ENCODE peak calls at places on chromosomes 3 and 15, in nine cellular contexts. F is GM12865; G is astrocyte of the spinal cord; U is Caco-2; O is right atrium auricular region; C is HCT116; Q is uterus; J is CD4-positive, alpha-beta T cell; M is cardiac muscle cell. B is an unnamed sample.

GRCh38 chr3:194218646-194219453 is 82.9 kb downstream of the HES1 start:
- DNase-seq in F (peak; percentile 12), G (no peak), U (no peak), O (no peak), C (no peak), Q (no peak), J (no peak), M (no peak), B (no peak)

GRCh38 chr3:115961390-115961789 is 338.1 kb downstream of the GAP43 start:
- DNase-seq in F (no peak), G (no peak), U (no peak), O (no peak), C (no peak), Q (no peak), J (no peak), M (no peak), B (no peak)

GRCh38 chr15:67091073-67091965 is 25.9 kb downstream of the SMAD3 start:
- DNase-seq in F (peak; percentile 94), G (peak; percentile 96), U (no peak), O (peak; percentile 87), C (peak; percentile 90), Q (peak; percentile 71), J (peak; percentile 51), M (peak; percentile 79), B (peak; percentile 51)

GRCh38 chr15:38461089-38461833 is 7.3 kb downstream of the FAM98B start:
- DNase-seq in F (peak; percentile 42), G (peak; percentile 26), U (no peak), O (no peak), C (no peak), Q (no peak), J (no peak), M (no peak), B (no peak)

GRCh38 chr3:196835081-196835480 is 32.6 kb upstream of the SENP5 start:
- DNase-seq in F (no peak), G (no peak), U (no peak), O (no peak), C (no peak), Q (no peak), J (no peak), M (no peak), B (no peak)

GRCh38 chr3:23743141-23743784 is 62.5 kb upstream of the UBE2E1 start:
- DNase-seq in F (no peak), G (no peak), U (no peak), O (no peak), C (no peak), Q (no peak), J (no peak), M (peak; percentile 30), B (no peak)

GRCh38 chr3:129352045-129352444 is 73.4 kb downstream of the HMCES start:
- DNase-seq in F (peak; percentile 8), G (no peak), U (no peak), O (no peak), C (no peak), Q (no peak), J (no peak), M (no peak), B (no peak)

GRCh38 chr3:194384569-194385001 is 14.5 kb downstream of the GP5 start:
- DNase-seq in F (no peak), G (no peak), U (no peak), O (no peak), C (no peak), Q (no peak), J (no peak), M (no peak), B (no peak)

GRCh38 chr15:35505152-35505551 is 40.8 kb downstream of the DPH6 start:
- DNase-seq in F (no peak), G (no peak), U (no peak), O (no peak), C (no peak), Q (no peak), J (no peak), M (no peak), B (no peak)

GRCh38 chr15:65056868-65057548 is 10.8 kb downstream of the RASL12 start:
- DNase-seq in F (no peak), G (no peak), U (peak; percentile 93), O (no peak), C (peak; percentile 51), Q (no peak), J (no peak), M (no peak), B (no peak)

GRCh38 chr15:76057332-76058000 is 2.3 kb upstream of the TMEM266 start:
- DNase-seq in F (peak; percentile 59), G (peak; percentile 35), U (no peak), O (no peak), C (no peak), Q (no peak), J (peak; percentile 7), M (peak; percentile 61), B (no peak)

GRCh38 chr3:132804498-132804897 is 82.3 kb upstream of the NPHP3 start:
- DNase-seq in F (no peak), G (peak; percentile 50), U (no peak), O (no peak), C (no peak), Q (no peak), J (no peak), M (no peak), B (no peak)
- TF ChIP-seq CTCF in F (no peak), G (no peak), U (no peak), O (no peak), C (no peak), Q (no peak), J (no peak), M (no peak), B (no peak)

GRCh38 chr15:52679232-52680040 is at the start of gene ATOSA:
- DNase-seq in F (peak; percentile 92), G (peak; percentile 86), U (peak; percentile 88), O (peak; percentile 95), C (peak; percentile 69), Q (peak; percentile 88), J (peak; percentile 83), M (peak; percentile 93), B (peak; percentile 68)

GRCh38 chr15:52677593-52677992 is 1.6 kb downstream of the ATOSA start:
- DNase-seq in F (no peak), G (no peak), U (no peak), O (no peak), C (no peak), Q (no peak), J (no peak), M (peak; percentile 3), B (no peak)

GRCh38 chr15:52680041-52680391 is 828 bp upstream of the ATOSA start:
- DNase-seq in F (peak; percentile 9), G (peak; percentile 17), U (no peak), O (no peak), C (no peak), Q (no peak), J (no peak), M (no peak), B (no peak)

GRCh38 chr15:52678468-52679231 is 538 bp downstream of the ATOSA start:
- DNase-seq in F (peak; percentile 51), G (peak; percentile 69), U (peak; percentile 80), O (peak; percentile 70), C (no peak), Q (peak; percentile 67), J (peak; percentile 57), M (peak; percentile 77), B (peak; percentile 30)

DNA sequence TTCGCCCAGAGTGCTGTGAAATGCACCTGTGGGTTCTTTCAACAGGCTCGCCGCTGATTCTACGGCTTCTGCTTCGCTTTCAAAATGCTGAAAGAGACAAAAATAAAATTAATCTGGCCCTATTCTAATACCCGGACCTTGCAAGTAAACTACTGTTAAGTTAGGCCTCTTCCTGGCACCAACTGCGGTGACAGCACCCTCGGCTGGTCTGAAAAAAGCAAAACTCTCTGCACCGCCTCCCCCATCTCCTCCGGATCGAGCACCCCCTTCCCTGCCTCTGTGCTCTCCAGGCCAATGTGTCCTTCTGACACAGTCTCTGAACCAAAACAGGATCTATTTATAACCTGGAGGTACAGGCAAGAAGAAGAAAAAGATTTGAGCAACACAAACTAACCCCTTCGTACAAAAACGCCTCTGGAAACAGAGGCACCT is 1.1 kb downstream of the ATOSA start:
- DNase-seq in F (peak; percentile 82), G (peak; percentile 62), U (peak; percentile 40), O (peak; percentile 75), C (no peak), Q (peak; percentile 48), J (peak; percentile 47), M (peak; percentile 63), B (no peak)
- TF ChIP-seq CTCF in F (no peak), G (peak; percentile 20), U (no peak), O (peak; percentile 39), C (no peak), Q (no peak), J (no peak), M (peak; percentile 23), B (no peak)

DNA sequence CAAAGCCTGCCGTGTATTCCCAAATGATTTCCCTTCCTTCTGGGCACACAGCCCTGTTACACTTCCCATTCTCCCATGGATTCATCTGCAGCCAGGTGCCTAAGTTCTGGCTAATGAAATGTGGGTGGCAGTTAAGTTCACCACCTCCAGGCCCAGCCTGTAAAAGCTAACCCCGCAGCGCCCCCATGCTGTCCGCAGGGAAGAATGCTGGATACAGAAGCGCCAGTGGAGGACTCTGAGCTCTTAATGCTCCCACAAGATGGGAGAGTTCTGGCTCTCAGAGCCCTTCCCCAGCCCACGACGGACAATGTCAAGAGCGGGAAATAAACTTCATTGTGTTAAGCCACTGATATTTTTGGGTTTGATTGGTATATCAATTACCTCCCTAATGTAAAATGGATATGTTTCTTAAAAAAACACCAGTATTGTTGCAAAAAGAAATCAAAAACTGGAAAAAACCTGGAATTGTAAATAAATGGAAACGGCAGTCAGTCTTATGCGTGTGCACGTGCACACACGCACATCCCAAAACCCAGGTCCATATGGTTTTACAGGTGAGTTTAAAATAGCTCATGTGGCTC is 37.7 kb upstream of the FGD5 start:
- DNase-seq in F (peak; percentile 86), G (peak; percentile 5), U (peak; percentile 78), O (no peak), C (peak; percentile 74), Q (no peak), J (no peak), M (peak; percentile 82), B (peak; percentile 22)
- TF ChIP-seq CTCF in F (peak; percentile 87), G (peak; percentile 47), U (peak; percentile 78), O (peak; percentile 72), C (peak; percentile 86), Q (peak; percentile 39), J (no peak), M (peak; percentile 86), B (no peak)

GRCh38 chr15:80325206-80325605 is 73.2 kb upstream of the CTXND1 start:
- DNase-seq in F (peak; percentile 64), G (no peak), U (no peak), O (no peak), C (no peak), Q (no peak), J (no peak), M (no peak), B (no peak)

GRCh38 chr15:80328496-80328895 is 75.7 kb upstream of the ARNT2 start:
- DNase-seq in F (no peak), G (no peak), U (no peak), O (no peak), C (no peak), Q (no peak), J (no peak), M (no peak), B (no peak)

GRCh38 chr15:80317389-80318169 is 65.6 kb upstream of the CTXND1 start:
- DNase-seq in F (peak; percentile 57), G (peak; percentile 72), U (no peak), O (peak; percentile 83), C (no peak), Q (no peak), J (no peak), M (no peak), B (no peak)

DNA sequence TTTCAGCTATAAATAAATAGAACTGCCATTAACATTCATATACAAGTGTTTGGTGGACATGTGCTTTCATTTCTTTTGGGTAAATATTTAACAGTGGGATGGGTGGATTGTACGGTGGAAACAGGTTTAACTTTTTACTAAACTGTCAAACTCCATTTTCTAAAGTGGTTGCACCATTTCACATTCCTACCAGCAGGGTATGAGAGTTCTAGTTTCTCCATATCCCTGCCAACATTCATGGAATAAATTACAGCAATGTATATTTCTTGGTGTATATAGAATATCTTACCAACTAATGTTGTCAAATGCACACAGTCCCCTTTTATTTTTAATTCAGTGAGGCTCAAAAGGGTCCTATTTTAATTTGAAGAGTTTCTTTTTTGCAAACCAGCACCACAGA is 71.3 kb upstream of the CTXND1 start:
- DNase-seq in F (no peak), G (no peak), U (no peak), O (no peak), C (peak; percentile 4), Q (no peak), J (no peak), M (no peak), B (no peak)
- TF ChIP-seq CTCF in F (no peak), G (peak; percentile 16), U (peak; percentile 30), O (no peak), C (no peak), Q (no peak), J (no peak), M (peak; percentile 33), B (no peak)

B was measured in omental fat pad.